ENCODE peak calls at places on chromosomes 4 and X, in four cellular contexts. D, A, V and B are unnamed samples. For H3K27me3 and H3K4me1, the result is how much of the 10 kb centered on the place peaks cover.

GRCh38 chrX:17597836-17598434 is 139.4 kb upstream of the SCML1 start:
- DNase-seq in V (no peak), A (peak), D (no peak), B (peak)

GRCh38 chr4:126790633-126791032 is 842.1 kb upstream of the INTU start:
- DNase-seq in D (no peak), A (no peak), V (peak), B (no peak)

GRCh38 chr4:77433102-77433733 is 172.4 kb upstream of the CXCL13 start:
- DNase-seq in D (no peak), V (peak), A (no peak), B (peak)

GRCh38 chrX:55489315-55490009 is at the start of gene USP51:
- DNase-seq in D (no peak), A (peak), V (peak), B (no peak)

GRCh38 chrX:14616301-14616700 is 87.0 kb downstream of the GLRA2 start:
- DNase-seq in D (no peak), V (no peak), A (no peak), B (no peak)

GRCh38 chr4:97978791-97979488 is 164.3 kb downstream of the STPG2 start:
- DNase-seq in V (no peak), A (no peak), D (no peak), B (peak)

GRCh38 chr4:40750461-40751258 is 905 bp downstream of the NSUN7 start:
- DNase-seq in D (no peak), A (no peak), V (peak), B (peak)

GRCh38 chr4:72283357-72283756 is 251.6 kb downstream of the NPFFR2 start:
- DNase-seq in V (no peak), D (no peak), A (no peak), B (no peak)

GRCh38 chr4:55884093-55884850 is 30.8 kb downstream of the EXOC1 start:
- DNase-seq in V (no peak), D (no peak), A (no peak), B (no peak)

DNA sequence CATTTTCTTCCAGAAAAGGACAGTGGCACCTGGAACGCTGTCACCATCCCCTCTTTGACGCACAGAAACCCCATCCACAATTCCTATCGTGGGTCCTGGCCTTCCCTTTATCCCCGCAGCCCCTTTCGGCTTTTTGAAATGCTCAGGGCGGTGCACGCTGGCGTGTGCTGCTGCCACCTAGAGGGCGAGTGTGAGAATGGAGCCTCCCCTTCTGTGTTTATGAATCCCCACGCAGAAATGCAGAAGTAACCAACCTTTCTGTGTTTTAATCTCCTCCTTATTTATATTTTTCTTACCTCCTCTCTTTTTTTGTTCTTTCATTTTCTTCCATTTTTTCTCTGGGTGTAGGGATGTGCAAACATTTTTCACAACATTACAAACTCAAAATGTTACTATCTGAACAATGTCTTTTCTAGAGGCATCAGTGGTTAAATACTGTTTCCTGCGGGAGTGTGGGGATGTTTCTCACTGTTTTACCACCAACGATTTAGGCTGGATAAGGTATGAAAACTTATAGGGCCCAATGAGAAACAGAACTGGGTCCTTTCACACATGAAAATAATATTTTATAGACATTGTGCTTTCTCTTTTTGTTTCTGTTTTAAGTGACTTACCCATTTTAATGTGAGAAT is 50.0 kb downstream of the TMA16 start:
- DNase-seq in V (peak), D (peak), A (peak), B (peak)
- H3K4me3 ChIP-seq in V (no peak), D (peak), A (no peak), B (no peak)

DNA sequence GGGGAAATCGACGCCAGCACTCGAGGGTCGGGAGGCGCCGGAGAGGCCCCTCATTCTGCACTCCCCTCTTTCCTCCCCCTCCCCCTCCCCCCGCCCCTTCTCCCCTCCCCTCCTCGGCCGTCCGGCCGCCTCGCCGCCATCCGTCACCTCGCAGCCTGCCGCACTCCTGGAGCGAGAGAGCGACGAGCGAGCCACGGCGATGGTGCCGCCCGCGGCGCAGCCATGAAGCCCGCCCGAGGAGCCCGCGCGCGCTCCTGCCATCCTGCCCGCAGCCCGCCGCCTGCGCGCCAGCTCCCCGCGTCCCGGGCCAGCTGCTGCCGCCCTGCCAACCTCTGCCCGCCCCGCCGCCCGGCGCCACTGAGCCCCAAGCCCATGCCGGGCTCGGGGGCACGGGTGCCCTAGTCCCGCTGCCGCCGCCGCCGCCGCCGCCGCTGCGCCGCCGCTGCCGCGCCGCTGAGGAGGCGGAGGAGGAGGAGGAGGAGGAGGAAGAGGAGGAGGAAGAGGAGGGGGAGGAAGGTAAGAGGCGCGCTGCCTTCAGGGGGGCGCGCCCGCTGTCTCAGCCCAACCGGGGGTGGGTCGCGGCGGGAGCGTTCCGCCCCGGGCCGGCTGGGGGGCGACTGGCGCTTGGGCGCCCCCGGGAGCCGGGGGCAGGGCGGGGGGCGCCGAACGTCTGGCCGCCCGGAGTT is at the start of gene FRMPD3:
- DNase-seq in V (peak), D (no peak), A (peak), B (no peak)
- H3K27me3 ChIP-seq in V (under half), D (under half), A (under half), B (under half)

GRCh38 chr4:102061133-102061532 is 270.6 kb downstream of the BANK1 start:
- DNase-seq in V (no peak), D (no peak), A (no peak), B (no peak)
- H3K4me1 ChIP-seq in V (under half), D (under half), A (under half), B (under half)

DNA sequence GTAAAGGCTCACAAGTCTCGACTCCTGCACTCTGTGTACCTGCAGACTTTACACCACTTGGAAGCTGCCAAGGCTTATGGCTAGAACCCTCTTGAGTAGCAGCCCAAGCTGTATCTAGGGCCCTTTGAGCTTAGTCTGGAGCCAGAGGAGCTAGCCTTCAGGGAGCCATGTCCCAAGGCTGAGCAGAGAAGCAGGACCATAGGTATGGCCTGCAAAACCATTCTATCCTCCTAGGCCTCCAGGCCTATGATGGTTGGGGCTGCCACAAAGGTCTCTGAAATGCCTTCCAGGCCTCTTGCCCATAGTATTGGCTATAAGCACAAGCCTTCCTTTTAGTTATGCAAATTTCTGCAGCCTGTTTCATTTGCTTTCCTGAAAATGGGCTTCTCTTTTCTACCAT is 380.7 kb upstream of the CPXCR1 start:
- DNase-seq in V (no peak), A (no peak), D (no peak), B (no peak)
- H3K4me3 ChIP-seq in V (no peak), A (no peak), D (no peak), B (no peak)

DNA sequence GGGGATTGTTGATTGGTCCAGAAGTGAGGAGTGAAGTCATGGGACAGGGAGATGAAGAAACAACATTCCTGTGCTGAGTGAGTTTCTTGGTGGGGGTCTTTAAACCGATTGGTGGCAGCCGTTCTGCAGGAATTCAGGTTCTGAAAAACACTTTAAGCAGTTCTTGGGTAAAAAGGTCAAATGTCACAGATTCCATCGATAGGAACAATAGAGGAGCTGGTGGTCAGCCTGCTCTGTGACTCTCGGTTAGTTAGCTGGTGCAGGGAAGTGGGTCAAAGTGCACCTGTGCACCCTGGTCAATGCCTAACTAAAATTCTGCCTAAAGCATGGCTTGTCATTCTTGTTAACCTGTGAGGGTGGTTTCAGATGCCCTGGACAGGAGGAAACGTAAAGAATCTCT is 34.6 kb upstream of the MGST2 start:
- DNase-seq in D (no peak), V (no peak), A (no peak), B (no peak)
- H3K27me3 ChIP-seq in D (under half), V (under half), A (under half), B (under half)

GRCh38 chr4:6750302-6751221 is 32.0 kb upstream of the KIAA0232 start:
- DNase-seq in D (no peak), A (no peak), V (no peak), B (no peak)

GRCh38 chr4:6748286-6748685 is 32.3 kb downstream of the BLOC1S4 start:
- DNase-seq in D (no peak), V (no peak), A (no peak), B (no peak)

GRCh38 chr4:6749340-6750171 is 33.0 kb upstream of the KIAA0232 start:
- DNase-seq in V (no peak), D (no peak), A (peak), B (peak)

GRCh38 chr4:6746721-6747689 is 31.0 kb downstream of the BLOC1S4 start:
- DNase-seq in V (no peak), D (no peak), A (no peak), B (no peak)

DNA sequence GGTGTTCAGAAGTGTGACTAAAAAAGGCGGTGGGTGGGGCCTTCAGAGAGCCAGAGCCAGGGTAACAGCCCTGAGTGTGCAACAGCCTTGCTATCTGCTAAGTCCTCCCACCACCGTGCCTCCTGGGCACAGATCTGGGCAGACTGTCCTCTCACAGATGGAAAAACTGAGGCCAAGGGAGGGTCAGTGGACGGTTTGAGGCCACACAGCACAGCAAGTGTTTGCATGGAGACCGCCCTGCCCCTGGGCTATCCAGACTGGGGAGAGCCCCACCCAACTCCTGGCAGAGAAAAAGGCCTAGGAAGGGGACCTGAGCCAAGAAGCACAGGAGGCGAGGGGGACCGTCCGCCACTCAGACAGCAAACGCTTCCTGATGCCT is 31.7 kb downstream of the BLOC1S4 start:
- DNase-seq in V (no peak), D (no peak), A (no peak), B (no peak)
- H3K4me1 ChIP-seq in V (under half), D (under half), A (under half), B (under half)

DNA sequence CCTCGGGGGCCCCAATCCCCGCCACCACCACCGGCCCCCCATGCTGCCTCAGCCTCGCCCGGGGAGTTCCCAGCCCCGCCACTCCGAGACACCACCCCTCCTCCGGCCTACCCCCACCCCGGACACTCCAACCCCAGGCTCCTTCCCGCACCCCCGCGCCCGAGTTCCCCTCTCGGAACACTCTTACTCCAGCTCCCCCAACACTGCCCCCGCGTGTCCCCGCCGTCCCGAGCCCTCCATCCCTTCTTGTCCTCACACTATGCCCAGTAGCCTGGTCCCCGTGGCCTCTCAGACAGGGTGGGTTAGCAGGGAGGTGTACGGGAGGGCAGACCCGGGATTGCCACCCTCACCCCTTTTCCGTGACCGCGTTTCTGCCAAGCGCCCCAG is 276.1 kb downstream of the BCOR start:
- DNase-seq in V (no peak), A (no peak), D (no peak), B (no peak)
- H3K4me3 ChIP-seq in V (peak), A (no peak), D (no peak), B (no peak)

DNA sequence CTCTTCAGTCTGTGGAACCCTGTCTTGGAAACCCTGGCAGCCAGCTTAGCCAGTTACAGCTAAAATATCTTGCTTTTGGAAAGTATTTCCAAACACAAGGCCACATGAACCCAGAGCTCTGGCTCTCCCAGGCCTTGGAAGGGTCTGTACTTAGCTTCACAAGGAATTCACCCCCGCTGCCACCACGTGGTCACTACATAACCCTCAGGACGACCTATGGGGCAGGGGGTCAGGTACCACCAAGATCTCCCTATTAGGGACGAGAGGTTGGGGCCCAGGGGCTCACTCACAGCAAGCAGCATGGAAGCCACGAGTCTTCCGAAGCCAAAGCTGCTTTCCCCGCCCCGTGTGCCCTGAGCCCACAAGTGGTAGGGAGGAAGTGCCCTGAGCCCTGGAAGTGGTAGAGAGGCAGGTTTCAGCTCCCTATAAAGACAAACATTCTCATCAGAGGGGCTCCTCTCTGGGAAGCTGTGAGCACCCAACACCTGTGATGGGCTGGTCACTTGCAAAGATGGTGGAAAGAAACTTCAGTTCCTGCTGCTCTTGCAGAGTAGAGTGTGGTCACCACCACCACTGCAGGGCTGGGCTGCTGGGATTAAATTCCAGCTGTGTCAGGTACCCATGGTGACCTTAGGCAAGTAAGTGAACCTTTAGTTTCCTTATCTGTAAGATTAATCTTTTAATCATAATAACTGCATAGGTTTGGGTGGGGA is 4.7 kb upstream of the JAKMIP1 start:
- DNase-seq in V (no peak), A (no peak), D (no peak), B (no peak)
- H3K27me3 ChIP-seq in V (under half), A (under half), D (under half), B (under half)

DNA sequence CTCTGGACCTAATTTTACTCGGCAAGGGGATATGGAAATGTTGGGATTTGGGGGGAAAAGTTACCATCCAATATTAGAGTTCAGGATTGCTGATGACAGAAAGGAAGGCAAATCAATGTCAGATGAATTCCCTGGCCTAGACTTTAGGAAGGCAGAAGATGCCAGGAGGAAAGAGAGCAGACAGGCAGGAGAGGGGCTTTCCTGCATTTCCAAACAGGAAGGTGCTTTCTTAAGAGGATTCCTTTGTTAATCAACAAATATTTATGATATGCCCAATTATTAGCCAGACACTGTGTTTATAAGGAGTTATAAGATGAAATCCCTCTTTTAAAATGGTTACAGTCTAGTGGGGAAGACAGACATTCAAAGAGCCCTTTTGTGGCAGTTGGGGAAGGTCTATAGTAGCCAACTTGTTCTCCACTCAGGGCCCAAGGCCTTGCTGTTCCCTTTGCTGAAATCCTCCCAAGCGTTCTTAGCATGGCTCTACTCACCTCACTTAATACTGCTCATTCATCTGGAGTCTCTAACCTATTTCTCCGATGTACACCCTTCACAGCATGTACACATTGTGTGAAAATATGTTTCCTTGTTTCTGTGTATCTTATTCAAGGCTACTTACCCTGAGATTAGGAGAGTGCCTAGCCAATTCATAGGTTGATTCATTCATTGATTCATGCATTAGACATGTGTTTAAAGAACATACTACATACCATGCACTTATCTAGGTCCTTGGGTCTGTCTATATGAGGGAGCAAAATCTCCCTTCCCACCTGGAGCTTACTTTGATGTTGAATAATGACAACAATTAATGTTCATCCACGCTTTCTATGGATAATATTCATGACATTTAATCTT is 5.3 kb downstream of the IGFBP7 start:
- DNase-seq in A (no peak), V (no peak), D (no peak), B (no peak)
- H3K4me1 ChIP-seq in A (under half), V (under half), D (under half), B (under half)